ENCODE peak calls at places on chromosomes 11 and 22, in eight cellular contexts. D is lower lobe of right lung, E is iPS DF 6.9, J is heart left ventricle, P is tibial nerve, X is IMR-90, C is kidney, H is adipocyte. N is an unnamed sample. For H3K36me3 and H3K9me3, the result is how much of the 10 kb centered on the place peaks cover.

GRCh38 chr11:119592642-119593041 is 136.4 kb downstream of the NECTIN1 start:
- DNase-seq in C (no peak), X (no peak), P (peak), J (no peak), D (no peak), H (no peak), E (no peak), N (no peak)

GRCh38 chr11:109018639-109019038 is 353.8 kb downstream of the DDX10 start:
- DNase-seq in J (no peak), X (no peak), E (no peak), C (no peak), P (no peak), D (no peak), H (no peak), N (no peak)

GRCh38 chr11:84800755-84801346 is 826.3 kb downstream of the DLG2 start:
- DNase-seq in C (no peak), J (no peak), E (no peak), P (no peak), D (no peak), H (peak), X (peak), N (no peak)

GRCh38 chr11:31805629-31806185 is 5.4 kb downstream of the PAX6 start:
- DNase-seq in P (peak), J (no peak), X (no peak), C (no peak), D (no peak), E (no peak), H (no peak), N (no peak)

GRCh38 chr11:29320196-29320595 is 696.6 kb downstream of the KCNA4 start:
- DNase-seq in J (no peak), P (no peak), C (no peak), X (no peak), H (no peak), D (no peak), E (no peak), N (no peak)

GRCh38 chr11:85682330-85683305 is 3.4 kb downstream of the CCDC89 start:
- DNase-seq in E (no peak), D (peak), P (peak), J (peak), X (peak), C (peak), H (no peak), N (peak)

GRCh38 chr11:6320411-6321207 is at the start of gene CAVIN3:
- DNase-seq in X (peak), H (peak), D (peak), J (peak), P (peak), E (no peak), C (peak), N (peak)

GRCh38 chr11:23865341-23865975 is 631.4 kb upstream of the LUZP2 start:
- DNase-seq in P (no peak), J (no peak), C (no peak), E (no peak), D (no peak), H (no peak), X (peak), N (no peak)

GRCh38 chr22:49968831-49969661 is 8.5 kb downstream of the PIM3 start:
- DNase-seq in E (no peak), H (no peak), X (no peak), C (peak), D (peak), J (peak), P (no peak), N (no peak)

GRCh38 chr11:17544181-17544622 is at the start of gene USH1C:
- DNase-seq in E (no peak), C (peak), P (no peak), J (no peak), X (no peak), D (no peak), H (no peak), N (no peak)

GRCh38 chr22:50269573-50270301 is 443 bp downstream of the MAPK11 start:
- DNase-seq in E (no peak), X (peak), D (no peak), H (peak), C (no peak), J (no peak), P (no peak), N (no peak)

GRCh38 chr11:73323464-73323863 is 15.4 kb downstream of the ARHGEF17 start:
- DNase-seq in E (no peak), D (peak), X (peak), C (peak), J (peak), P (peak), H (peak), N (peak)

GRCh38 chr11:35182317-35182939 is 43.5 kb downstream of the CD44 start:
- DNase-seq in C (no peak), D (no peak), E (no peak), X (no peak), P (no peak), J (no peak), H (no peak), N (no peak)

GRCh38 chr11:121419839-121420238 is 32.3 kb upstream of the SORL1 start:
- DNase-seq in J (no peak), P (peak), E (no peak), C (no peak), X (no peak), D (no peak), H (no peak), N (no peak)

GRCh38 chr22:27107824-27108223 is 450.4 kb downstream of the MIAT start:
- DNase-seq in C (peak), P (peak), J (peak), X (peak), E (no peak), H (peak), D (no peak), N (peak)

GRCh38 chr11:122812612-122813011 is 25.7 kb upstream of the CRTAM start:
- DNase-seq in X (no peak), J (no peak), D (no peak), C (no peak), P (no peak), E (no peak), H (no peak), N (no peak)

GRCh38 chr11:15027011-15027410 is 46.4 kb upstream of the CALCB start:
- DNase-seq in P (no peak), X (no peak), D (no peak), C (no peak), E (no peak), H (no peak), J (no peak), N (no peak)

GRCh38 chr11:15493921-15494630 is 379.4 kb downstream of the INSC start:
- DNase-seq in D (no peak), X (no peak), H (no peak), C (no peak), P (no peak), J (no peak), E (no peak), N (no peak)

GRCh38 chr11:95661159-95661558 is 128.4 kb downstream of the FAM76B start:
- DNase-seq in P (no peak), X (peak), C (no peak), D (no peak), J (no peak), E (no peak), H (no peak), N (no peak)

GRCh38 chr11:114200351-114200750 is 95.8 kb upstream of the NNMT start:
- DNase-seq in E (no peak), J (no peak), H (peak), C (no peak), P (no peak), D (no peak), X (no peak), N (no peak)

GRCh38 chr11:96307748-96308133 is 35.3 kb downstream of the MAML2 start:
- DNase-seq in D (no peak), J (no peak), C (no peak), X (peak), P (no peak), H (peak), E (no peak), N (no peak)

GRCh38 chr11:1128333-1129142 is 29.2 kb upstream of the MUC5AC start:
- DNase-seq in X (no peak), E (no peak), J (no peak), C (peak), H (no peak), P (no peak), D (no peak), N (no peak)

GRCh38 chr22:39522567-39523300 is 2.4 kb downstream of the ATF4 start:
- DNase-seq in C (peak), P (no peak), D (peak), H (peak), J (no peak), X (peak), E (no peak), N (peak)

GRCh38 chr22:19361501-19362103 is 69.9 kb downstream of the HIRA start:
- DNase-seq in H (no peak), D (no peak), C (no peak), P (no peak), J (no peak), E (no peak), X (no peak), N (no peak)

GRCh38 chr22:39839917-39840510 is 53.5 kb downstream of the ENTHD1 start:
- DNase-seq in X (no peak), H (no peak), E (no peak), P (no peak), D (no peak), J (no peak), C (no peak), N (no peak)

GRCh38 chr22:50621491-50621880 is 6.5 kb downstream of the ARSA start:
- DNase-seq in E (no peak), J (no peak), H (no peak), C (no peak), X (no peak), D (no peak), P (no peak), N (no peak)

GRCh38 chr11:101458161-101458560 is 125.6 kb downstream of the TRPC6 start:
- DNase-seq in X (peak), D (no peak), C (no peak), J (no peak), P (no peak), E (no peak), H (no peak), N (no peak)

GRCh38 chr22:30876925-30877553 is 91.5 kb downstream of the MORC2 start:
- DNase-seq in D (peak), E (no peak), J (peak), X (peak), P (peak), H (peak), C (peak), N (peak)

GRCh38 chr11:45877845-45878244 is 7.6 kb upstream of the MAPK8IP1 start:
- DNase-seq in J (no peak), C (no peak), D (no peak), E (no peak), P (no peak), H (no peak), X (no peak), N (no peak)

GRCh38 chr11:100619484-100619883 is 67.6 kb upstream of the ARHGAP42 start:
- DNase-seq in C (no peak), P (no peak), E (no peak), X (peak), D (no peak), J (no peak), H (peak), N (no peak)

GRCh38 chr11:134142536-134142935 is 73.7 kb downstream of the JAM3 start:
- DNase-seq in X (peak), C (no peak), P (no peak), E (no peak), D (no peak), H (peak), J (no peak), N (no peak)

GRCh38 chr11:35458846-35459245 is 39.5 kb upstream of the SLC1A2 start:
- DNase-seq in H (peak), E (no peak), C (no peak), X (no peak), J (no peak), D (no peak), P (no peak), N (no peak)

GRCh38 chr11:124219126-124219525 is 21.8 kb upstream of the OR8G1 start:
- DNase-seq in C (no peak), E (no peak), J (no peak), X (no peak), D (no peak), H (no peak), P (no peak), N (no peak)

GRCh38 chr11:124618863-124619262 is 3.8 kb upstream of the TBRG1 start:
- DNase-seq in H (no peak), P (no peak), E (no peak), C (no peak), J (no peak), X (no peak), D (no peak), N (no peak)

GRCh38 chr11:47631473-47631872 is 10.9 kb downstream of the MTCH2 start:
- DNase-seq in D (no peak), X (peak), J (no peak), C (no peak), E (no peak), H (no peak), P (no peak), N (no peak)
- H3K36me3 ChIP-seq in D (half or more), X (under half), J (under half), C (under half), E (under half), H (half or more), P (under half), N (under half)

GRCh38 chr11:58762284-58763119 is 30.8 kb upstream of the GLYAT start:
- DNase-seq in H (no peak), E (no peak), P (no peak), D (no peak), C (no peak), X (no peak), J (no peak), N (no peak)
- H3K9me3 ChIP-seq in H (under half), E (under half), P (under half), D (under half), C (under half), X (under half), J (under half), N (under half)

GRCh38 chr22:37929390-37929789 is 23.3 kb downstream of the MICALL1 start:
- DNase-seq in J (no peak), H (no peak), E (no peak), C (no peak), P (no peak), X (no peak), D (no peak), N (no peak)
- H3K36me3 ChIP-seq in J (under half), H (half or more), E (under half), C (under half), P (under half), X (half or more), D (half or more), N (under half)

GRCh38 chr22:46097268-46097900 is 52.9 kb upstream of the PPARA start:
- DNase-seq in P (no peak), H (no peak), E (no peak), D (no peak), X (no peak), J (no peak), C (no peak), N (no peak)
- H3K9me3 ChIP-seq in P (under half), H (under half), E (under half), D (under half), X (under half), J (under half), C (under half), N (under half)

GRCh38 chr11:76501526-76501925 is 56.7 kb downstream of the EMSY start:
- DNase-seq in P (no peak), D (no peak), J (no peak), E (no peak), H (no peak), C (no peak), X (no peak), N (no peak)

GRCh38 chr11:76510060-76511047 is 65.5 kb downstream of the EMSY start:
- DNase-seq in H (peak), C (no peak), X (peak), P (no peak), D (no peak), J (no peak), E (peak), N (no peak)

GRCh38 chr11:76506833-76507232 is 62.0 kb downstream of the EMSY start:
- DNase-seq in C (no peak), P (no peak), H (no peak), E (no peak), X (no peak), D (no peak), J (no peak), N (no peak)
- H3K36me3 ChIP-seq in C (under half), P (under half), H (under half), E (under half), X (under half), D (under half), J (under half), N (under half)

DNA sequence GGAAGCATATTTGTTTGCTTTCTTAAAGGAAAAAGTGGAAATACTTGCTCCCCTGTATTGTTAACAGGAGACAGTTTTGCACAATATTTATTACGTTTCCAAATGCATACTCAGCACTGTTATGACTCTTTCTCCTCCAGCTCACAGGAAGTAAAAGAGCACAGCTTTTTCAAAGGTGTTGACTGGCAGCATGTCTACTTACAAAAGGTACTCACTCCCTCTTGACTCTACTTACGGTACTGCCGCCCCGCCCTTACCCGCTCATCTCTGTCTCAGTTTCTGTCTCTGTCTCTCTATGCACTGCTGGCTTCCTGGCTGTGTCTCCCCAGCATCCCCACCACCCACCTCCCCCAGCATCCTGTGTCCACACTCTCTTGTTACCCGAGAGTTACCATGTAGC is 32.2 kb upstream of the MYO18B start:
- DNase-seq in J (no peak), D (no peak), E (no peak), C (no peak), H (no peak), X (no peak), P (no peak), N (no peak)
- H3K9me3 ChIP-seq in J (under half), D (under half), E (under half), C (under half), H (under half), X (under half), P (under half), N (under half)

N was measured in gastrocnemius medialis.